ENCODE peak calls at places on chromosomes 11 and 22, in nine cellular contexts. X is HFFc6; N is SJCRH30; Y is stimulated activated CD8-positive, alpha-beta memory T cell treated with anti-CD3 and anti-CD28 coated beads, Interleukin-7, amount 100 ng/mL, for 24 hours; U is tibial nerve; A is activated gamma-delta T cell treated with anti-CD3 and anti-CD28 coated beads, Interleukin-2, amount 50 U/mL, for 16 hours; H is pancreas; R is C1 segment of cervical spinal cord; O is psoas muscle. J is an unnamed sample.

GRCh38 chr22:49204599-49205214 is 623.0 kb downstream of the BRD1 start:
- DNase-seq in A (no peak), X (no peak), O (no peak), Y (no peak), H (peak; percentile 19), U (no peak), N (peak; percentile 1), R (no peak), J (no peak)

GRCh38 chr11:77677138-77677537 is 39.5 kb upstream of the CLNS1A start:
- DNase-seq in U (no peak), R (no peak), N (no peak), Y (no peak), X (no peak), A (no peak), H (no peak), O (no peak), J (no peak)

GRCh38 chr11:83194284-83195175 is 1.0 kb downstream of the ANKRD42 start:
- DNase-seq in N (peak; percentile 67), H (peak; percentile 74), X (peak; percentile 78), A (peak; percentile 41), U (peak; percentile 38), O (peak; percentile 88), Y (peak; percentile 26), R (peak; percentile 66), J (no peak)

GRCh38 chr11:88538088-88538487 is 200.6 kb upstream of the CTSC start:
- DNase-seq in U (no peak), R (no peak), Y (no peak), H (no peak), N (no peak), O (no peak), X (no peak), A (no peak), J (no peak)

GRCh38 chr11:66639066-66639813 is 737 bp downstream of the RBM4 start:
- DNase-seq in H (no peak), N (no peak), A (no peak), R (no peak), O (no peak), U (peak; percentile 27), X (peak; percentile 51), Y (no peak), J (no peak)

GRCh38 chr11:92457250-92457649 is 232.6 kb downstream of the FAT3 start:
- DNase-seq in Y (no peak), X (no peak), U (no peak), A (no peak), N (no peak), H (no peak), O (no peak), R (no peak), J (no peak)

GRCh38 chr11:64321026-64321425 is 3.1 kb downstream of the PRDX5 start:
- DNase-seq in N (no peak), Y (no peak), H (no peak), X (no peak), R (no peak), A (no peak), U (no peak), O (no peak), J (no peak)

GRCh38 chr22:45996241-45997076 is 19.5 kb upstream of the WNT7B start:
- DNase-seq in N (no peak), X (no peak), H (peak; percentile 66), A (no peak), O (peak; percentile 82), Y (no peak), R (no peak), U (no peak), J (no peak)

GRCh38 chr11:114089748-114090147 is 30.2 kb downstream of the ZBTB16 start:
- DNase-seq in N (no peak), H (peak; percentile 60), O (peak; percentile 65), A (no peak), Y (no peak), X (no peak), R (no peak), U (no peak), J (no peak)

GRCh38 chr11:35247428-35247827 is 108.5 kb downstream of the CD44 start:
- DNase-seq in H (no peak), U (no peak), N (no peak), X (no peak), O (no peak), R (no peak), Y (no peak), A (peak; percentile 54), J (no peak)

GRCh38 chr22:27740192-27740748 is 61.3 kb downstream of the MN1 start:
- DNase-seq in N (no peak), X (no peak), O (no peak), A (no peak), U (no peak), R (no peak), H (no peak), Y (no peak), J (no peak)

GRCh38 chr11:46719048-46719542 is at the start of gene F2:
- DNase-seq in H (no peak), R (no peak), X (no peak), Y (no peak), O (no peak), U (no peak), N (no peak), A (no peak), J (no peak)

GRCh38 chr11:6565988-6566703 is 37.3 kb downstream of the RRP8 start:
- DNase-seq in O (no peak), H (no peak), Y (no peak), A (no peak), X (no peak), R (no peak), N (no peak), U (no peak), J (no peak)

GRCh38 chr11:135069043-135069442 is 657.0 kb upstream of the B3GAT1 start:
- DNase-seq in N (no peak), Y (no peak), U (no peak), A (no peak), O (no peak), R (no peak), X (no peak), H (no peak), J (no peak)

GRCh38 chr11:14582835-14583234 is 60.8 kb upstream of the PDE3B start:
- DNase-seq in Y (no peak), N (no peak), A (no peak), U (no peak), X (no peak), R (no peak), O (no peak), H (no peak), J (no peak)

GRCh38 chr22:49517721-49518120 is 310.0 kb downstream of the BRD1 start:
- DNase-seq in R (no peak), N (no peak), U (no peak), X (no peak), O (no peak), A (no peak), Y (no peak), H (no peak), J (no peak)

GRCh38 chr22:20239063-20239950 is 28.8 kb downstream of the RTN4R start:
- DNase-seq in U (no peak), X (no peak), Y (no peak), O (peak; percentile 68), A (no peak), R (no peak), N (peak; percentile 61), H (no peak), J (no peak)

GRCh38 chr11:124977006-124977405 is 23.0 kb downstream of the CCDC15 start:
- DNase-seq in Y (no peak), O (no peak), X (no peak), H (no peak), U (no peak), A (no peak), R (no peak), N (no peak), J (no peak)

GRCh38 chr11:114172871-114173444 is 113.4 kb downstream of the ZBTB16 start:
- DNase-seq in R (peak; percentile 17), U (no peak), H (no peak), N (no peak), O (peak; percentile 80), X (no peak), A (no peak), Y (no peak), J (no peak)

GRCh38 chr11:69005631-69006368 is 7.2 kb downstream of the MRGPRF start:
- DNase-seq in O (peak; percentile 40), U (no peak), N (no peak), Y (no peak), H (peak; percentile 40), A (no peak), X (no peak), R (no peak), J (no peak)

GRCh38 chr22:20494978-20495860 is at the start of gene KLHL22:
- DNase-seq in U (peak; percentile 24), Y (no peak), A (no peak), R (peak; percentile 43), N (peak; percentile 70), H (peak; percentile 83), X (no peak), O (peak; percentile 66), J (peak; percentile 38)

GRCh38 chr11:72321381-72321996 is 77.5 kb upstream of the PHOX2A start:
- DNase-seq in H (no peak), X (peak; percentile 37), O (no peak), U (no peak), R (no peak), N (peak; percentile 29), A (no peak), Y (no peak), J (no peak)

GRCh38 chr11:70503878-70504240 is 105.5 kb downstream of the CTTN start:
- DNase-seq in O (peak; percentile 18), R (no peak), N (no peak), X (no peak), H (no peak), U (no peak), A (no peak), Y (no peak), J (peak; percentile 55)

GRCh38 chr11:18064450-18065048 is 18.5 kb upstream of the TPH1 start:
- DNase-seq in N (no peak), A (no peak), U (no peak), X (no peak), H (no peak), Y (no peak), O (no peak), R (no peak), J (no peak)

GRCh38 chr11:69911310-69912160 is 92.3 kb upstream of the FGF3 start:
- DNase-seq in Y (no peak), H (peak; percentile 60), N (no peak), R (no peak), X (no peak), U (no peak), O (peak; percentile 58), A (no peak), J (no peak)

GRCh38 chr22:24977370-24978230 is 25.1 kb downstream of the KIAA1671 start:
- DNase-seq in R (no peak), Y (no peak), O (peak; percentile 68), U (peak; percentile 50), X (no peak), H (no peak), A (no peak), N (no peak), J (no peak)

GRCh38 chr22:16586170-16586569 is 6.4 kb downstream of the CCT8L2 start:
- DNase-seq in H (no peak), A (no peak), Y (no peak), X (no peak), U (no peak), R (no peak), N (no peak), O (no peak), J (no peak)

GRCh38 chr11:35045219-35045819 is 93.7 kb upstream of the CD44 start:
- DNase-seq in Y (no peak), U (no peak), A (peak; percentile 61), H (no peak), X (no peak), N (no peak), R (no peak), O (no peak), J (peak; percentile 84)

GRCh38 chr11:46537121-46537520 is 56.7 kb downstream of the AMBRA1 start:
- DNase-seq in A (no peak), O (no peak), R (no peak), H (no peak), U (no peak), Y (no peak), X (peak; percentile 12), N (no peak), J (no peak)

GRCh38 chr11:8693010-8693551 is 10.5 kb downstream of the RPL27A start:
- DNase-seq in A (no peak), X (no peak), U (no peak), Y (no peak), R (no peak), O (no peak), H (no peak), N (no peak), J (no peak)

GRCh38 chr11:12218909-12219308 is 108.5 kb downstream of the MICAL2 start:
- DNase-seq in X (no peak), U (no peak), O (no peak), N (no peak), H (no peak), A (no peak), Y (no peak), R (no peak), J (no peak)

J was measured in NCI-H187.